ENCODE peak calls at places on chromosome 10, in nine cellular contexts. I is tibial nerve, G is lower leg skin, K is fibroblast of mammary gland, A is fibroblast of lung, S is GM12865, H is tibial artery, R is H9, N is adrenal gland. D is an unnamed sample.

GRCh38 chr10:5987747-5988146 is 10.4 kb upstream of the IL15RA start:
- DNase-seq in I (no peak), G (peak), K (no peak), A (no peak), S (no peak), H (peak), R (no peak), N (no peak), D (no peak)

GRCh38 chr10:132886211-132887099 is 55.9 kb downstream of the CFAP46 start:
- DNase-seq in I (no peak), G (no peak), K (no peak), A (no peak), S (no peak), H (peak), R (no peak), N (no peak), D (peak)

GRCh38 chr10:124560377-124560776 is 98.8 kb downstream of the LHPP start:
- DNase-seq in I (peak), G (peak), K (peak), A (peak), S (no peak), H (peak), R (no peak), N (peak), D (no peak)

GRCh38 chr10:12720217-12720981 is 281.1 kb downstream of the CCDC3 start:
- DNase-seq in I (peak), G (peak), K (peak), A (peak), S (no peak), H (peak), R (no peak), N (peak), D (peak)

GRCh38 chr10:131815366-131816156 is 85.2 kb upstream of the PPP2R2D start:
- DNase-seq in I (no peak), G (no peak), K (no peak), A (no peak), S (no peak), H (no peak), R (peak), N (no peak), D (peak)

GRCh38 chr10:88033380-88033779 is 170.0 kb downstream of the PTEN start:
- DNase-seq in I (no peak), G (no peak), K (no peak), A (no peak), S (no peak), H (no peak), R (no peak), N (no peak), D (no peak)

GRCh38 chr10:29585488-29585976 is 49.2 kb downstream of the SVIL start:
- DNase-seq in I (no peak), G (no peak), K (no peak), A (peak), S (no peak), H (no peak), R (peak), N (peak), D (no peak)

GRCh38 chr10:99524050-99524666 is 8.6 kb upstream of the NKX2-3 start:
- DNase-seq in I (no peak), G (no peak), K (no peak), A (no peak), S (no peak), H (no peak), R (no peak), N (no peak), D (no peak)

GRCh38 chr10:31320598-31321211 is 1.7 kb downstream of the ZEB1 start:
- DNase-seq in I (peak), G (peak), K (peak), A (peak), S (peak), H (peak), R (peak), N (peak), D (no peak)
- TF ChIP-seq CTCF in I (no peak), G (no peak), K (no peak), A (no peak), S (no peak), H (peak), R (no peak), N (no peak), D (no peak)

GRCh38 chr10:86331861-86332260 is 34.7 kb downstream of the GRID1 start:
- DNase-seq in I (no peak), G (no peak), K (no peak), A (no peak), S (no peak), H (no peak), R (no peak), N (no peak), D (no peak)

GRCh38 chr10:86329896-86330680 is 36.5 kb downstream of the GRID1 start:
- DNase-seq in I (no peak), G (no peak), K (no peak), A (no peak), S (no peak), H (no peak), R (no peak), N (no peak), D (no peak)

GRCh38 chr10:86327954-86328705 is 38.5 kb downstream of the GRID1 start:
- DNase-seq in I (no peak), G (no peak), K (no peak), A (no peak), S (no peak), H (no peak), R (no peak), N (no peak), D (no peak)

GRCh38 chr10:86330778-86331763 is 35.5 kb downstream of the GRID1 start:
- DNase-seq in I (no peak), G (no peak), K (no peak), A (no peak), S (no peak), H (no peak), R (no peak), N (no peak), D (no peak)

DNA sequence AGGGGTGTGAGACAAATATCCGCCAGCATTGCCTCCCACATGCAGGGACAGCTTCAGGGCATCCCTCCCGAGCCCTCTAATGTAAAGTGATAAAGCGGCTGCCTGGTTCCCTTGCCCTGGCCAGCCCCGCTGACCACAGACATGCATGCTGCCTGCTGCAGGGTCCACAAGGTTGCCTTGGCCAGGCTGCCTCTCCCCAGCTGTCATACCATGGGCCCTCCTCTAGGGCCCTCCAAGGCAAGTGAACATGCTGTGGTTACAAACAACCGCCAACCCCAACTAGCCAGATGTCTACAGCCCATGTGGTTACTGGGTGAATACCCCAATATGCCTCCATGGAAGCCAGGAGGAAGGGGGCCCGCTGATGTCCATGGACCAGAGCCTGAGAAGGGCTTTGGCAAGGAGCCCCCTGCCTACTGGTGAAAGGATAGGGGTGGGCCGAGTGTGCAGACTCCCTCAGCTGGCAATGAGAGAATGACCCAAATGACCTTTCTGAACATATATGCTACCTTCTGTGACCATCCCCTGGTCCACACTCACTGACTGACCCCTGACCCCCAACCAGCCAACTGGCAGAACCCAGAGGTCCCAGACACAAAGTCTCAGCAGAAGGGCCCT is 37.4 kb downstream of the GRID1 start:
- DNase-seq in I (no peak), G (no peak), K (no peak), A (no peak), S (no peak), H (no peak), R (no peak), N (no peak), D (no peak)
- TF ChIP-seq CTCF in I (no peak), G (no peak), K (no peak), A (no peak), S (no peak), H (no peak), R (peak), N (no peak), D (no peak)

DNA sequence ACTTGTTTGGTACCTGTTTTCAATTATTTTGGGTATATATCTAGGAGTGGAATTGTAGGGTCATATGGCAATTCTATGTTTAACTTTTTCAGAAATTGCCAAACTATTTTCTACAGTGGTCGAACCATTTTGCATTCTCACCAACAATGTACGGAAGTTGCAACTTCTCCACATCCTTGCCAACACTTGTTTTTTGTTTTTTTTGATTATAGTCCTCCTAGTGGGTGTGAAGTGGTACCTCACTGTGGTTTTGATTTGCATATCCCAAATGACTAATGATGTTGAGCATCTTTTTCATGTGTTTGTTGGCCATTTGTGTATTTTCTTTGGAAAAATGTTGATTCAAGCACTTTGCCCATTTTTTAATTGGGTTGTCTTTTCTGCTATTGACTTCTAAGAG is 122.1 kb downstream of the RPS24 start:
- DNase-seq in I (no peak), G (no peak), K (no peak), A (no peak), S (no peak), H (no peak), R (no peak), N (no peak), D (no peak)
- TF ChIP-seq CTCF in I (no peak), G (no peak), K (peak), A (no peak), S (no peak), H (no peak), R (peak), N (no peak), D (no peak)

DNA sequence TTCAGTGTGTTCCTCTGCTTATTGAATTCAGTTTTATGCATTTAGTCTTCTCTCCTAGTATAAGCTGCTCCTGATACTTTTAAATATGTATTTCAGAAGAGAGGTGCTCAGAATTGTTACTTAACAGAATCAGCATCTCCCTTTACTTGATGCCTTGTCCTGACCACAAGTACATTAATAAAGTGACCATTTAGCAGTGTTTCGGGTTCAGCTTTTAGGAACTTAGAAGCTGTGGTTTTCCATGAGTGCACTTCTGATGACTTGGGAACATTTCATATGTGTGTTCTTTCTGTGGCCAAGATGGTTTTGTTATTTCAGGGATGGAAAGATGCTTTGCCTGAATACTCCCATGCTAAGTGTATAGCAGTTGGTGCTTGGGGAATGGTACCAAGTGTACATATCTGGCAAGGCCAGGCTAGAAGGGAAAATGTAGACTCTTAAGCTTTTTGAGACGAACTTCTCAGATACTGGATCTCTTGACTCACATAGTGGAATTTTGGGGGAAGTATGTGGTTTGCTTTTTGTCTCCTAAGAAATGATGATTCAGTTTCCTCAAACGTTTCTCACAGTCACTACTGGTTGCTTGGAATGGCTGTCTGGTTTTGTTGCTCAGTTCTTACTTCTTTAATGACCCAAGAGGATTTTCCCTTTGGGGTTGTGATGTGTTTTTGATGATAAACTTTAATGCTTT is 17.2 kb downstream of the SGPL1 start:
- DNase-seq in I (no peak), G (no peak), K (peak), A (peak), S (peak), H (no peak), R (no peak), N (no peak), D (no peak)
- TF ChIP-seq CTCF in I (no peak), G (no peak), K (no peak), A (no peak), S (no peak), H (no peak), R (no peak), N (no peak), D (no peak)